ENCODE peak calls at places on chromosomes 4 and X, in seven cellular contexts. One of them, this sample, is unnamed.

GRCh38 chr4:104969394-104970066 is 177.1 kb upstream of the TET2 start:
- DNase-seq in posterior vena cava: no peak
- DNase-seq in ascending aorta: no peak
- DNase-seq in stimulated activated CD4-positive, alpha-beta T cell treated with anti-CD3 and anti-CD28 coated beads, Interleukin-2, amount 100 ng/mL, for 48 hours: no peak
- DNase-seq in stimulated activated CD8-positive, alpha-beta memory T cell treated with anti-CD3 and anti-CD28 coated beads, Interleukin-15, amount 100 ng/mL, for 4 hours: no peak
- DNase-seq in HEK293T: no peak
- DNase-seq in aorta: no peak
- DNase-seq in this sample: no peak

GRCh38 chr4:1901127-1901526 is 29.9 kb downstream of the NSD2 start:
- DNase-seq in posterior vena cava: no peak
- DNase-seq in ascending aorta: no peak
- DNase-seq in stimulated activated CD4-positive, alpha-beta T cell treated with anti-CD3 and anti-CD28 coated beads, Interleukin-2, amount 100 ng/mL, for 48 hours: no peak
- DNase-seq in stimulated activated CD8-positive, alpha-beta memory T cell treated with anti-CD3 and anti-CD28 coated beads, Interleukin-15, amount 100 ng/mL, for 4 hours: no peak
- DNase-seq in HEK293T: no peak
- DNase-seq in aorta: peak
- DNase-seq in this sample: peak

GRCh38 chr4:164304240-164304639 is 449.7 kb upstream of the SMIM31 start:
- DNase-seq in posterior vena cava: no peak
- DNase-seq in ascending aorta: no peak
- DNase-seq in stimulated activated CD4-positive, alpha-beta T cell treated with anti-CD3 and anti-CD28 coated beads, Interleukin-2, amount 100 ng/mL, for 48 hours: no peak
- DNase-seq in stimulated activated CD8-positive, alpha-beta memory T cell treated with anti-CD3 and anti-CD28 coated beads, Interleukin-15, amount 100 ng/mL, for 4 hours: no peak
- DNase-seq in HEK293T: no peak
- DNase-seq in aorta: no peak
- DNase-seq in this sample: no peak

GRCh38 chr4:22094217-22094616 is 145.6 kb upstream of the KCNIP4 start:
- DNase-seq in posterior vena cava: no peak
- DNase-seq in ascending aorta: no peak
- DNase-seq in stimulated activated CD4-positive, alpha-beta T cell treated with anti-CD3 and anti-CD28 coated beads, Interleukin-2, amount 100 ng/mL, for 48 hours: no peak
- DNase-seq in stimulated activated CD8-positive, alpha-beta memory T cell treated with anti-CD3 and anti-CD28 coated beads, Interleukin-15, amount 100 ng/mL, for 4 hours: no peak
- DNase-seq in HEK293T: no peak
- DNase-seq in aorta: no peak
- DNase-seq in this sample: no peak

GRCh38 chr4:72295966-72296557 is 264.3 kb downstream of the NPFFR2 start:
- DNase-seq in posterior vena cava: no peak
- DNase-seq in ascending aorta: no peak
- DNase-seq in stimulated activated CD4-positive, alpha-beta T cell treated with anti-CD3 and anti-CD28 coated beads, Interleukin-2, amount 100 ng/mL, for 48 hours: no peak
- DNase-seq in stimulated activated CD8-positive, alpha-beta memory T cell treated with anti-CD3 and anti-CD28 coated beads, Interleukin-15, amount 100 ng/mL, for 4 hours: no peak
- DNase-seq in HEK293T: peak
- DNase-seq in aorta: no peak
- DNase-seq in this sample: no peak

GRCh38 chr4:21780158-21780557 is 168.4 kb downstream of the KCNIP4 start:
- DNase-seq in posterior vena cava: no peak
- DNase-seq in ascending aorta: no peak
- DNase-seq in stimulated activated CD4-positive, alpha-beta T cell treated with anti-CD3 and anti-CD28 coated beads, Interleukin-2, amount 100 ng/mL, for 48 hours: no peak
- DNase-seq in stimulated activated CD8-positive, alpha-beta memory T cell treated with anti-CD3 and anti-CD28 coated beads, Interleukin-15, amount 100 ng/mL, for 4 hours: no peak
- DNase-seq in HEK293T: no peak
- DNase-seq in aorta: no peak
- DNase-seq in this sample: no peak

GRCh38 chr4:125243835-125244397 is 70.8 kb upstream of the FAT4 start:
- DNase-seq in posterior vena cava: no peak
- DNase-seq in ascending aorta: no peak
- DNase-seq in stimulated activated CD4-positive, alpha-beta T cell treated with anti-CD3 and anti-CD28 coated beads, Interleukin-2, amount 100 ng/mL, for 48 hours: no peak
- DNase-seq in stimulated activated CD8-positive, alpha-beta memory T cell treated with anti-CD3 and anti-CD28 coated beads, Interleukin-15, amount 100 ng/mL, for 4 hours: no peak
- DNase-seq in HEK293T: no peak
- DNase-seq in aorta: no peak
- DNase-seq in this sample: no peak

GRCh38 chrX:49930046-49930445 is 7.7 kb downstream of the CLCN5 start:
- DNase-seq in posterior vena cava: no peak
- DNase-seq in ascending aorta: no peak
- DNase-seq in stimulated activated CD4-positive, alpha-beta T cell treated with anti-CD3 and anti-CD28 coated beads, Interleukin-2, amount 100 ng/mL, for 48 hours: no peak
- DNase-seq in stimulated activated CD8-positive, alpha-beta memory T cell treated with anti-CD3 and anti-CD28 coated beads, Interleukin-15, amount 100 ng/mL, for 4 hours: no peak
- DNase-seq in HEK293T: no peak
- DNase-seq in aorta: no peak
- DNase-seq in this sample: no peak

GRCh38 chr4:151644625-151645024 is 116.2 kb downstream of the GATB start:
- DNase-seq in posterior vena cava: no peak
- DNase-seq in ascending aorta: no peak
- DNase-seq in stimulated activated CD4-positive, alpha-beta T cell treated with anti-CD3 and anti-CD28 coated beads, Interleukin-2, amount 100 ng/mL, for 48 hours: no peak
- DNase-seq in stimulated activated CD8-positive, alpha-beta memory T cell treated with anti-CD3 and anti-CD28 coated beads, Interleukin-15, amount 100 ng/mL, for 4 hours: no peak
- DNase-seq in HEK293T: peak
- DNase-seq in aorta: no peak
- DNase-seq in this sample: no peak

GRCh38 chr4:5721923-5722322 is 10.9 kb downstream of the EVC start:
- DNase-seq in posterior vena cava: no peak
- DNase-seq in ascending aorta: no peak
- DNase-seq in stimulated activated CD4-positive, alpha-beta T cell treated with anti-CD3 and anti-CD28 coated beads, Interleukin-2, amount 100 ng/mL, for 48 hours: no peak
- DNase-seq in stimulated activated CD8-positive, alpha-beta memory T cell treated with anti-CD3 and anti-CD28 coated beads, Interleukin-15, amount 100 ng/mL, for 4 hours: no peak
- DNase-seq in HEK293T: no peak
- DNase-seq in aorta: no peak
- DNase-seq in this sample: no peak

GRCh38 chr4:7286798-7287197 is 94.5 kb downstream of the SORCS2 start:
- DNase-seq in posterior vena cava: no peak
- DNase-seq in ascending aorta: no peak
- DNase-seq in stimulated activated CD4-positive, alpha-beta T cell treated with anti-CD3 and anti-CD28 coated beads, Interleukin-2, amount 100 ng/mL, for 48 hours: no peak
- DNase-seq in stimulated activated CD8-positive, alpha-beta memory T cell treated with anti-CD3 and anti-CD28 coated beads, Interleukin-15, amount 100 ng/mL, for 4 hours: no peak
- DNase-seq in HEK293T: no peak
- DNase-seq in aorta: no peak
- DNase-seq in this sample: no peak

GRCh38 chrX:17047224-17047623 is 100.8 kb downstream of the REPS2 start:
- DNase-seq in posterior vena cava: no peak
- DNase-seq in ascending aorta: no peak
- DNase-seq in stimulated activated CD4-positive, alpha-beta T cell treated with anti-CD3 and anti-CD28 coated beads, Interleukin-2, amount 100 ng/mL, for 48 hours: no peak
- DNase-seq in stimulated activated CD8-positive, alpha-beta memory T cell treated with anti-CD3 and anti-CD28 coated beads, Interleukin-15, amount 100 ng/mL, for 4 hours: no peak
- DNase-seq in HEK293T: no peak
- DNase-seq in aorta: no peak
- DNase-seq in this sample: no peak

GRCh38 chr4:181952478-181952877 is 290.7 kb upstream of the TENM3 start:
- DNase-seq in posterior vena cava: no peak
- DNase-seq in ascending aorta: no peak
- DNase-seq in stimulated activated CD4-positive, alpha-beta T cell treated with anti-CD3 and anti-CD28 coated beads, Interleukin-2, amount 100 ng/mL, for 48 hours: no peak
- DNase-seq in stimulated activated CD8-positive, alpha-beta memory T cell treated with anti-CD3 and anti-CD28 coated beads, Interleukin-15, amount 100 ng/mL, for 4 hours: no peak
- DNase-seq in HEK293T: no peak
- DNase-seq in aorta: no peak
- DNase-seq in this sample: no peak

GRCh38 chr4:123750044-123750443 is 353.4 kb downstream of the SPRY1 start:
- DNase-seq in posterior vena cava: no peak
- DNase-seq in ascending aorta: no peak
- DNase-seq in stimulated activated CD4-positive, alpha-beta T cell treated with anti-CD3 and anti-CD28 coated beads, Interleukin-2, amount 100 ng/mL, for 48 hours: no peak
- DNase-seq in stimulated activated CD8-positive, alpha-beta memory T cell treated with anti-CD3 and anti-CD28 coated beads, Interleukin-15, amount 100 ng/mL, for 4 hours: no peak
- DNase-seq in HEK293T: peak
- DNase-seq in aorta: no peak
- DNase-seq in this sample: no peak

GRCh38 chr4:168587326-168588125 is 90.7 kb downstream of the PALLD start:
- DNase-seq in posterior vena cava: no peak
- DNase-seq in ascending aorta: no peak
- DNase-seq in stimulated activated CD4-positive, alpha-beta T cell treated with anti-CD3 and anti-CD28 coated beads, Interleukin-2, amount 100 ng/mL, for 48 hours: no peak
- DNase-seq in stimulated activated CD8-positive, alpha-beta memory T cell treated with anti-CD3 and anti-CD28 coated beads, Interleukin-15, amount 100 ng/mL, for 4 hours: no peak
- DNase-seq in HEK293T: no peak
- DNase-seq in aorta: peak
- DNase-seq in this sample: no peak

GRCh38 chr4:68724426-68724825 is 54.0 kb upstream of the UGT2B15 start:
- DNase-seq in posterior vena cava: no peak
- DNase-seq in ascending aorta: no peak
- DNase-seq in stimulated activated CD4-positive, alpha-beta T cell treated with anti-CD3 and anti-CD28 coated beads, Interleukin-2, amount 100 ng/mL, for 48 hours: no peak
- DNase-seq in stimulated activated CD8-positive, alpha-beta memory T cell treated with anti-CD3 and anti-CD28 coated beads, Interleukin-15, amount 100 ng/mL, for 4 hours: no peak
- DNase-seq in HEK293T: no peak
- DNase-seq in aorta: no peak
- DNase-seq in this sample: no peak

GRCh38 chrX:152897216-152898144 is at the start of gene ZNF185:
- DNase-seq in posterior vena cava: no peak
- DNase-seq in ascending aorta: no peak
- DNase-seq in stimulated activated CD4-positive, alpha-beta T cell treated with anti-CD3 and anti-CD28 coated beads, Interleukin-2, amount 100 ng/mL, for 48 hours: no peak
- DNase-seq in stimulated activated CD8-positive, alpha-beta memory T cell treated with anti-CD3 and anti-CD28 coated beads, Interleukin-15, amount 100 ng/mL, for 4 hours: no peak
- DNase-seq in HEK293T: no peak
- DNase-seq in aorta: no peak
- DNase-seq in this sample: peak

GRCh38 chr4:41067369-41067768 is 147.0 kb downstream of the APBB2 start:
- DNase-seq in posterior vena cava: no peak
- DNase-seq in ascending aorta: no peak
- DNase-seq in stimulated activated CD4-positive, alpha-beta T cell treated with anti-CD3 and anti-CD28 coated beads, Interleukin-2, amount 100 ng/mL, for 48 hours: no peak
- DNase-seq in stimulated activated CD8-positive, alpha-beta memory T cell treated with anti-CD3 and anti-CD28 coated beads, Interleukin-15, amount 100 ng/mL, for 4 hours: no peak
- DNase-seq in HEK293T: no peak
- DNase-seq in aorta: no peak
- DNase-seq in this sample: no peak

GRCh38 chrX:20015945-20016617 is 25.2 kb upstream of the BCLAF3 start:
- DNase-seq in posterior vena cava: no peak
- DNase-seq in ascending aorta: no peak
- DNase-seq in stimulated activated CD4-positive, alpha-beta T cell treated with anti-CD3 and anti-CD28 coated beads, Interleukin-2, amount 100 ng/mL, for 48 hours: no peak
- DNase-seq in stimulated activated CD8-positive, alpha-beta memory T cell treated with anti-CD3 and anti-CD28 coated beads, Interleukin-15, amount 100 ng/mL, for 4 hours: no peak
- DNase-seq in HEK293T: no peak
- DNase-seq in aorta: no peak
- DNase-seq in this sample: no peak

GRCh38 chr4:54659213-54660144 is 1.7 kb downstream of the KIT start:
- DNase-seq in posterior vena cava: no peak
- DNase-seq in ascending aorta: no peak
- DNase-seq in stimulated activated CD4-positive, alpha-beta T cell treated with anti-CD3 and anti-CD28 coated beads, Interleukin-2, amount 100 ng/mL, for 48 hours: no peak
- DNase-seq in stimulated activated CD8-positive, alpha-beta memory T cell treated with anti-CD3 and anti-CD28 coated beads, Interleukin-15, amount 100 ng/mL, for 4 hours: no peak
- DNase-seq in HEK293T: no peak
- DNase-seq in aorta: no peak
- DNase-seq in this sample: no peak

GRCh38 chrX:12421918-12422317 is 283.6 kb downstream of the FRMPD4 start:
- DNase-seq in posterior vena cava: no peak
- DNase-seq in ascending aorta: no peak
- DNase-seq in stimulated activated CD4-positive, alpha-beta T cell treated with anti-CD3 and anti-CD28 coated beads, Interleukin-2, amount 100 ng/mL, for 48 hours: no peak
- DNase-seq in stimulated activated CD8-positive, alpha-beta memory T cell treated with anti-CD3 and anti-CD28 coated beads, Interleukin-15, amount 100 ng/mL, for 4 hours: no peak
- DNase-seq in HEK293T: no peak
- DNase-seq in aorta: no peak
- DNase-seq in this sample: no peak

GRCh38 chr4:38317238-38317637 is 346.8 kb upstream of the KLF3 start:
- DNase-seq in posterior vena cava: no peak
- DNase-seq in ascending aorta: no peak
- DNase-seq in stimulated activated CD4-positive, alpha-beta T cell treated with anti-CD3 and anti-CD28 coated beads, Interleukin-2, amount 100 ng/mL, for 48 hours: no peak
- DNase-seq in stimulated activated CD8-positive, alpha-beta memory T cell treated with anti-CD3 and anti-CD28 coated beads, Interleukin-15, amount 100 ng/mL, for 4 hours: no peak
- DNase-seq in HEK293T: no peak
- DNase-seq in aorta: no peak
- DNase-seq in this sample: no peak

GRCh38 chr4:150090836-150091235 is 12.6 kb downstream of the DCLK2 start:
- DNase-seq in posterior vena cava: no peak
- DNase-seq in ascending aorta: no peak
- DNase-seq in stimulated activated CD4-positive, alpha-beta T cell treated with anti-CD3 and anti-CD28 coated beads, Interleukin-2, amount 100 ng/mL, for 48 hours: no peak
- DNase-seq in stimulated activated CD8-positive, alpha-beta memory T cell treated with anti-CD3 and anti-CD28 coated beads, Interleukin-15, amount 100 ng/mL, for 4 hours: no peak
- DNase-seq in HEK293T: no peak
- DNase-seq in aorta: no peak
- DNase-seq in this sample: no peak

GRCh38 chr4:112636688-112637551 is at the start of the genes LARP7 and ZGRF1:
- DNase-seq in posterior vena cava: peak
- DNase-seq in ascending aorta: peak
- DNase-seq in stimulated activated CD4-positive, alpha-beta T cell treated with anti-CD3 and anti-CD28 coated beads, Interleukin-2, amount 100 ng/mL, for 48 hours: peak
- DNase-seq in stimulated activated CD8-positive, alpha-beta memory T cell treated with anti-CD3 and anti-CD28 coated beads, Interleukin-15, amount 100 ng/mL, for 4 hours: peak
- DNase-seq in HEK293T: peak
- DNase-seq in aorta: peak
- DNase-seq in this sample: peak

GRCh38 chr4:157808796-157809408 is 363.9 kb downstream of the GASK1B start:
- DNase-seq in posterior vena cava: no peak
- DNase-seq in ascending aorta: no peak
- DNase-seq in stimulated activated CD4-positive, alpha-beta T cell treated with anti-CD3 and anti-CD28 coated beads, Interleukin-2, amount 100 ng/mL, for 48 hours: no peak
- DNase-seq in stimulated activated CD8-positive, alpha-beta memory T cell treated with anti-CD3 and anti-CD28 coated beads, Interleukin-15, amount 100 ng/mL, for 4 hours: no peak
- DNase-seq in HEK293T: no peak
- DNase-seq in aorta: no peak
- DNase-seq in this sample: no peak

GRCh38 chr4:121726642-121727268 is 30.0 kb upstream of the ANXA5 start:
- DNase-seq in posterior vena cava: no peak
- DNase-seq in ascending aorta: no peak
- DNase-seq in stimulated activated CD4-positive, alpha-beta T cell treated with anti-CD3 and anti-CD28 coated beads, Interleukin-2, amount 100 ng/mL, for 48 hours: no peak
- DNase-seq in stimulated activated CD8-positive, alpha-beta memory T cell treated with anti-CD3 and anti-CD28 coated beads, Interleukin-15, amount 100 ng/mL, for 4 hours: no peak
- DNase-seq in HEK293T: peak
- DNase-seq in aorta: no peak
- DNase-seq in this sample: no peak

GRCh38 chrX:111098874-111099273 is 2.9 kb downstream of the PAK3 start:
- DNase-seq in posterior vena cava: no peak
- DNase-seq in ascending aorta: no peak
- DNase-seq in stimulated activated CD4-positive, alpha-beta T cell treated with anti-CD3 and anti-CD28 coated beads, Interleukin-2, amount 100 ng/mL, for 48 hours: peak
- DNase-seq in stimulated activated CD8-positive, alpha-beta memory T cell treated with anti-CD3 and anti-CD28 coated beads, Interleukin-15, amount 100 ng/mL, for 4 hours: peak
- DNase-seq in HEK293T: peak
- DNase-seq in aorta: peak
- DNase-seq in this sample: peak

GRCh38 chr4:108107729-108108382 is 60.9 kb downstream of the LEF1 start:
- DNase-seq in posterior vena cava: no peak
- DNase-seq in ascending aorta: no peak
- DNase-seq in stimulated activated CD4-positive, alpha-beta T cell treated with anti-CD3 and anti-CD28 coated beads, Interleukin-2, amount 100 ng/mL, for 48 hours: no peak
- DNase-seq in stimulated activated CD8-positive, alpha-beta memory T cell treated with anti-CD3 and anti-CD28 coated beads, Interleukin-15, amount 100 ng/mL, for 4 hours: peak
- DNase-seq in HEK293T: no peak
- DNase-seq in aorta: no peak
- DNase-seq in this sample: no peak

GRCh38 chr4:2390146-2390545 is 28.3 kb downstream of the ZFYVE28 start:
- DNase-seq in posterior vena cava: no peak
- DNase-seq in ascending aorta: no peak
- DNase-seq in stimulated activated CD4-positive, alpha-beta T cell treated with anti-CD3 and anti-CD28 coated beads, Interleukin-2, amount 100 ng/mL, for 48 hours: no peak
- DNase-seq in stimulated activated CD8-positive, alpha-beta memory T cell treated with anti-CD3 and anti-CD28 coated beads, Interleukin-15, amount 100 ng/mL, for 4 hours: no peak
- DNase-seq in HEK293T: no peak
- DNase-seq in aorta: no peak
- DNase-seq in this sample: no peak

GRCh38 chr4:158946825-158947224 is 156.1 kb upstream of the RAPGEF2 start:
- DNase-seq in posterior vena cava: no peak
- DNase-seq in ascending aorta: no peak
- DNase-seq in stimulated activated CD4-positive, alpha-beta T cell treated with anti-CD3 and anti-CD28 coated beads, Interleukin-2, amount 100 ng/mL, for 48 hours: no peak
- DNase-seq in stimulated activated CD8-positive, alpha-beta memory T cell treated with anti-CD3 and anti-CD28 coated beads, Interleukin-15, amount 100 ng/mL, for 4 hours: no peak
- DNase-seq in HEK293T: no peak
- DNase-seq in aorta: no peak
- DNase-seq in this sample: no peak

GRCh38 chr4:141158219-141158618 is 24.9 kb upstream of the RNF150 start:
- DNase-seq in posterior vena cava: no peak
- DNase-seq in ascending aorta: no peak
- DNase-seq in stimulated activated CD4-positive, alpha-beta T cell treated with anti-CD3 and anti-CD28 coated beads, Interleukin-2, amount 100 ng/mL, for 48 hours: no peak
- DNase-seq in stimulated activated CD8-positive, alpha-beta memory T cell treated with anti-CD3 and anti-CD28 coated beads, Interleukin-15, amount 100 ng/mL, for 4 hours: no peak
- DNase-seq in HEK293T: peak
- DNase-seq in aorta: no peak
- DNase-seq in this sample: no peak

GRCh38 chrX:103953353-103953752 is 9.1 kb upstream of the TMSB15B start:
- DNase-seq in posterior vena cava: no peak
- DNase-seq in ascending aorta: no peak
- DNase-seq in stimulated activated CD4-positive, alpha-beta T cell treated with anti-CD3 and anti-CD28 coated beads, Interleukin-2, amount 100 ng/mL, for 48 hours: no peak
- DNase-seq in stimulated activated CD8-positive, alpha-beta memory T cell treated with anti-CD3 and anti-CD28 coated beads, Interleukin-15, amount 100 ng/mL, for 4 hours: no peak
- DNase-seq in HEK293T: no peak
- DNase-seq in aorta: no peak
- DNase-seq in this sample: no peak

GRCh38 chrX:133868250-133868649 is 117.1 kb downstream of the GPC3 start:
- DNase-seq in posterior vena cava: no peak
- DNase-seq in ascending aorta: no peak
- DNase-seq in stimulated activated CD4-positive, alpha-beta T cell treated with anti-CD3 and anti-CD28 coated beads, Interleukin-2, amount 100 ng/mL, for 48 hours: no peak
- DNase-seq in stimulated activated CD8-positive, alpha-beta memory T cell treated with anti-CD3 and anti-CD28 coated beads, Interleukin-15, amount 100 ng/mL, for 4 hours: no peak
- DNase-seq in HEK293T: no peak
- DNase-seq in aorta: no peak
- DNase-seq in this sample: no peak

GRCh38 chr4:38856046-38856445 is 571 bp downstream of the TLR6 start:
- DNase-seq in posterior vena cava: no peak
- DNase-seq in ascending aorta: no peak
- DNase-seq in stimulated activated CD4-positive, alpha-beta T cell treated with anti-CD3 and anti-CD28 coated beads, Interleukin-2, amount 100 ng/mL, for 48 hours: no peak
- DNase-seq in stimulated activated CD8-positive, alpha-beta memory T cell treated with anti-CD3 and anti-CD28 coated beads, Interleukin-15, amount 100 ng/mL, for 4 hours: no peak
- DNase-seq in HEK293T: no peak
- DNase-seq in aorta: no peak
- DNase-seq in this sample: no peak

GRCh38 chr4:184688447-184688846 is 38.9 kb downstream of the PRIMPOL start:
- DNase-seq in posterior vena cava: no peak
- DNase-seq in ascending aorta: no peak
- DNase-seq in stimulated activated CD4-positive, alpha-beta T cell treated with anti-CD3 and anti-CD28 coated beads, Interleukin-2, amount 100 ng/mL, for 48 hours: no peak
- DNase-seq in stimulated activated CD8-positive, alpha-beta memory T cell treated with anti-CD3 and anti-CD28 coated beads, Interleukin-15, amount 100 ng/mL, for 4 hours: no peak
- DNase-seq in HEK293T: no peak
- DNase-seq in aorta: no peak
- DNase-seq in this sample: no peak

GRCh38 chr4:47639531-47639930 is 154.5 kb downstream of the ATP10D start:
- DNase-seq in posterior vena cava: no peak
- DNase-seq in ascending aorta: no peak
- DNase-seq in stimulated activated CD4-positive, alpha-beta T cell treated with anti-CD3 and anti-CD28 coated beads, Interleukin-2, amount 100 ng/mL, for 48 hours: no peak
- DNase-seq in stimulated activated CD8-positive, alpha-beta memory T cell treated with anti-CD3 and anti-CD28 coated beads, Interleukin-15, amount 100 ng/mL, for 4 hours: no peak
- DNase-seq in HEK293T: no peak
- DNase-seq in aorta: no peak
- DNase-seq in this sample: no peak

This sample was measured in upper lobe of right lung.